ENCODE peak calls at places on chromosomes 11 and 22, in ten cellular contexts. E, C, L, A, D, N, X, V, K and U are unnamed samples. For H3K4me1, the result is how much of the 10 kb centered on the place peaks cover.

GRCh38 chr11:92347404-92347803 is 122.8 kb downstream of the FAT3 start:
- DNase-seq in N (no peak), V (no peak), C (no peak), E (no peak), D (no peak), A (no peak), X (no peak), K (no peak), L (no peak), U (no peak)

GRCh38 chr11:119181677-119182412 is 3.4 kb upstream of the NHERF4 start:
- DNase-seq in C (no peak), E (no peak), V (no peak), N (no peak), A (no peak), X (no peak), L (no peak), D (no peak), K (no peak), U (no peak)

GRCh38 chr22:26359156-26359555 is 69.9 kb upstream of the ASPHD2 start:
- DNase-seq in E (no peak), C (no peak), V (no peak), N (no peak), K (no peak), X (no peak), L (no peak), D (no peak), A (no peak), U (no peak)

GRCh38 chr11:79466411-79466810 is 25.6 kb upstream of the TENM4 start:
- DNase-seq in N (no peak), V (no peak), X (no peak), L (no peak), D (no peak), E (no peak), A (no peak), K (no peak), C (no peak), U (no peak)

GRCh38 chr11:596374-596773 is 19.4 kb downstream of the IRF7 start:
- DNase-seq in D (no peak), N (no peak), V (no peak), X (no peak), K (no peak), A (no peak), E (no peak), C (no peak), L (no peak), U (no peak)

GRCh38 chr11:110857885-110858555 is 145.8 kb upstream of the ARHGAP20 start:
- DNase-seq in D (no peak), L (no peak), N (peak), K (no peak), C (no peak), X (peak), E (peak), V (no peak), A (no peak), U (peak)

GRCh38 chr11:76627541-76628082 is 42.9 kb downstream of the LRRC32 start:
- DNase-seq in D (no peak), V (no peak), X (no peak), A (no peak), N (no peak), E (no peak), C (no peak), L (peak), K (no peak), U (no peak)

GRCh38 chr22:45603631-45604030 is 68.0 kb upstream of the ATXN10 start:
- DNase-seq in X (no peak), E (no peak), V (peak), L (peak), D (peak), K (no peak), N (no peak), A (no peak), C (no peak), U (no peak)

GRCh38 chr11:124865902-124866851 is 945 bp downstream of the ROBO3 start:
- DNase-seq in N (no peak), L (peak), A (peak), E (no peak), V (peak), X (no peak), C (no peak), D (no peak), K (no peak), U (peak)

GRCh38 chr11:118998822-118999221 is 884 bp downstream of the CENATAC start:
- DNase-seq in D (peak), V (no peak), N (no peak), L (no peak), X (peak), E (no peak), K (peak), C (peak), A (no peak), U (no peak)

GRCh38 chr11:128323381-128323780 is 264.0 kb downstream of the ETS1 start:
- DNase-seq in C (no peak), E (no peak), K (no peak), N (no peak), L (no peak), D (peak), V (no peak), A (no peak), X (no peak), U (peak)

GRCh38 chr22:36818010-36818642 is 1.3 kb upstream of the PVALB start:
- DNase-seq in X (no peak), E (no peak), C (no peak), V (no peak), L (no peak), A (no peak), N (no peak), D (no peak), K (no peak), U (no peak)

GRCh38 chr22:37079668-37080171 is 28.2 kb downstream of the KCTD17 start:
- DNase-seq in E (no peak), N (peak), C (no peak), L (no peak), V (no peak), D (no peak), K (no peak), A (no peak), X (peak), U (peak)

GRCh38 chr11:111421251-111421650 is 42.2 kb upstream of the POU2AF1 start:
- DNase-seq in K (no peak), L (no peak), C (no peak), A (no peak), N (no peak), X (no peak), E (no peak), D (no peak), V (no peak), U (no peak)

GRCh38 chr11:128619540-128620305 is 32.4 kb upstream of the ETS1 start:
- DNase-seq in D (no peak), N (no peak), K (no peak), L (no peak), C (no peak), V (no peak), E (no peak), X (no peak), A (no peak), U (no peak)

GRCh38 chr11:115678942-115679341 is 174.7 kb upstream of the CADM1 start:
- DNase-seq in A (no peak), V (peak), X (no peak), D (peak), K (peak), C (no peak), N (no peak), E (no peak), L (no peak), U (no peak)

GRCh38 chr11:59216654-59217640 is 4.2 kb upstream of the MPEG1 start:
- DNase-seq in C (no peak), N (peak), E (peak), V (no peak), D (no peak), X (peak), K (no peak), A (no peak), L (peak), U (peak)

GRCh38 chr11:130066338-130066737 is 3.4 kb upstream of the APLP2 start:
- DNase-seq in K (no peak), L (no peak), C (no peak), E (no peak), D (no peak), V (no peak), N (no peak), A (no peak), X (no peak), U (peak)

GRCh38 chr11:34570584-34570983 is 50.3 kb upstream of the EHF start:
- DNase-seq in L (no peak), X (no peak), D (no peak), E (no peak), V (no peak), C (no peak), K (no peak), N (no peak), A (no peak), U (no peak)

GRCh38 chr11:64877390-64878222 is 815 bp downstream of the EHD1 start:
- DNase-seq in D (no peak), N (no peak), K (no peak), C (no peak), A (peak), E (no peak), V (no peak), L (no peak), X (no peak), U (no peak)

GRCh38 chr11:62343822-62344609 is 6.8 kb downstream of the ASRGL1 start:
- DNase-seq in V (no peak), X (no peak), A (no peak), N (no peak), E (no peak), C (no peak), L (no peak), D (no peak), K (no peak), U (no peak)

GRCh38 chr11:12235945-12236743 is 125.8 kb downstream of the MICAL2 start:
- DNase-seq in X (no peak), E (no peak), C (peak), K (peak), V (no peak), D (peak), N (peak), L (no peak), A (no peak), U (no peak)

DNA sequence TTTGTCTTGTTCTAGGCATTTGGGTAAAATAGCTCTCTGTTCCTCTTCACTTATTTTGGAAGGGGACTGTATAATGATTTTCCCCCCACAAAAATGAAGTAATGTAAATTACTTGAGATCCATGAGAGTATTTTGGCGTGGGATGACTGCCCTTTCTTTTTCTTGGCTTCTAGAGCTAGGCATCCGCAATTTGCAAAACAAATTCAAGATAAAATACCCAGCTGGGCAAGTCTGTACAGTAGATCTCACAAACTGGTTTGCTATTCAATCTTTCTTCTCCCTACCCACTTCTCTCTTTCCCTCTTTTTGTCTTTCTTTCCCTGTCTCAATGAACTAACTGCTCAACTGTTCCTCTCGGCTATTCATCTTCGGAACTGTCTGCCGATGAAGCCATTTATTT is 75.7 kb upstream of the MTMR2 start:
- DNase-seq in V (no peak), K (no peak), L (no peak), A (no peak), N (no peak), D (no peak), E (no peak), C (no peak), X (no peak), U (no peak)
- H3K4me3 ChIP-seq in V (no peak), K (no peak), L (no peak), A (no peak), N (no peak), D (no peak), E (no peak), C (no peak), X (no peak), U (no peak)

DNA sequence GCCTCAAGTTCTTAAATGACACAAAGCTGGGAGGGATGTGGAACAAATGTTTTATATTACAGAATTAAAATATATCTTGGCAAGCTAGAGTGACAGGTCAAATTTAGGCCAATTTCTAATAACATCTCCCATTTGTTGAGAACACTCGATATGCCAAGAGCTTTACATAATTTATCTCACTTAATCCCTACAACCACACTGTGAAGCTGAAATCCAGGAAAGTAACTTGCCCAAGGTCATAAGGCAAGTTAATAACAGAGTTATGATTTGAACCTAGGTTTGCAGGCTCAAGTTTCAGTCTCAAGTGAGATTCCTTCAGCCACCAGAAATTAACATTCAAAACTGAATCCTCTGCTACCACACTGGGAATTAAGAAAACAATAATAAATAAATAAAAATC is 38.3 kb downstream of the RAB30 start:
- DNase-seq in E (no peak), A (no peak), D (no peak), C (no peak), L (no peak), N (no peak), V (no peak), X (no peak), K (no peak), U (no peak)
- H3K4me1 ChIP-seq in E (under half), A (under half), D (under half), C (under half), L (under half), N (under half), V (under half), X (under half), K (under half), U (under half)

GRCh38 chr11:68015467-68015866 is 5.3 kb downstream of the ALDH3B1 start:
- DNase-seq in D (no peak), C (no peak), V (no peak), A (no peak), K (no peak), E (no peak), L (no peak), X (no peak), N (no peak), U (no peak)

GRCh38 chr11:68012843-68013610 is 2.9 kb downstream of the ALDH3B1 start:
- DNase-seq in A (no peak), V (no peak), D (peak), X (no peak), C (peak), N (peak), E (no peak), L (no peak), K (peak), U (no peak)

GRCh38 chr11:68013611-68014156 is 3.6 kb downstream of the ALDH3B1 start:
- DNase-seq in N (no peak), L (no peak), X (no peak), D (no peak), E (no peak), V (no peak), C (no peak), K (no peak), A (no peak), U (no peak)

GRCh38 chr11:68014966-68015447 is 4.9 kb downstream of the ALDH3B1 start:
- DNase-seq in V (no peak), X (no peak), E (no peak), C (no peak), N (no peak), K (no peak), D (no peak), L (no peak), A (no peak), U (no peak)

GRCh38 chr11:68014157-68014965 is 4.2 kb downstream of the ALDH3B1 start:
- DNase-seq in X (peak), N (peak), A (peak), V (no peak), L (peak), D (peak), C (peak), E (no peak), K (no peak), U (peak)
- TF ChIP-seq POLR2A in X (peak), N (no peak), A (no peak), V (no peak), L (no peak), D (no peak), C (no peak), E (no peak), K (no peak), U (no peak)

GRCh38 chr11:8168485-8169257 is at the start of gene RIC3:
- DNase-seq in N (peak), V (peak), X (peak), C (no peak), E (peak), K (no peak), A (peak), D (peak), L (peak), U (peak)
- H3K4me3 ChIP-seq in N (peak), V (peak), X (peak), C (no peak), E (peak), K (no peak), A (peak), D (peak), L (peak), U (peak)

GRCh38 chr22:22887621-22888503 is at the start of gene IGLL5:
- DNase-seq in D (no peak), V (no peak), A (no peak), L (no peak), K (no peak), E (no peak), X (no peak), C (no peak), N (no peak), U (no peak)
- H3K4me1 ChIP-seq in D (under half), V (under half), A (under half), L (under half), K (under half), E (under half), X (under half), C (under half), N (under half), U (under half)